ENCODE peak calls at places on chromosomes 11 and 22, in four cellular contexts. One of them, this sample, is unnamed.

GRCh38 chr11:122755409-122755808 is 82.9 kb upstream of the CRTAM start:
- DNase-seq in hippocampal formation: no peak
- DNase-seq in NCI-H460: no peak
- DNase-seq in AG09319: no peak
- DNase-seq in this sample: peak

GRCh38 chr11:28526406-28526751 is 418.2 kb downstream of the METTL15 start:
- DNase-seq in hippocampal formation: no peak
- DNase-seq in NCI-H460: peak
- DNase-seq in AG09319: no peak
- DNase-seq in this sample: peak

GRCh38 chr11:33376331-33377099 is 119.3 kb downstream of the HIPK3 start:
- DNase-seq in hippocampal formation: no peak
- DNase-seq in NCI-H460: no peak
- DNase-seq in AG09319: no peak
- DNase-seq in this sample: peak

GRCh38 chr11:125954123-125954944 is 8.5 kb downstream of the VSIG10L2 start:
- DNase-seq in hippocampal formation: no peak
- DNase-seq in NCI-H460: no peak
- DNase-seq in AG09319: no peak
- DNase-seq in this sample: no peak

GRCh38 chr11:133992121-133992520 is 35.4 kb upstream of the IGSF9B start:
- DNase-seq in hippocampal formation: no peak
- DNase-seq in NCI-H460: no peak
- DNase-seq in AG09319: no peak
- DNase-seq in this sample: no peak

GRCh38 chr11:7637447-7638157 is 35.7 kb downstream of the CYB5R2 start:
- DNase-seq in hippocampal formation: no peak
- DNase-seq in NCI-H460: no peak
- DNase-seq in AG09319: peak
- DNase-seq in this sample: peak

GRCh38 chr22:24516301-24516737 is 21.2 kb downstream of the UPB1 start:
- DNase-seq in hippocampal formation: no peak
- DNase-seq in NCI-H460: no peak
- DNase-seq in AG09319: peak
- DNase-seq in this sample: peak

GRCh38 chr22:36680038-36680437 is 23.5 kb downstream of the CACNG2 start:
- DNase-seq in hippocampal formation: no peak
- DNase-seq in NCI-H460: no peak
- DNase-seq in AG09319: no peak
- DNase-seq in this sample: no peak

GRCh38 chr11:65657426-65657825 is 5.3 kb downstream of the RELA start:
- DNase-seq in hippocampal formation: no peak
- DNase-seq in NCI-H460: no peak
- DNase-seq in AG09319: no peak
- DNase-seq in this sample: no peak

GRCh38 chr11:31355817-31356216 is 13.7 kb downstream of the DCDC1 start:
- DNase-seq in hippocampal formation: no peak
- DNase-seq in NCI-H460: no peak
- DNase-seq in AG09319: no peak
- DNase-seq in this sample: no peak

GRCh38 chr11:48242501-48242900 is 2.4 kb upstream of the OR4X2 start:
- DNase-seq in hippocampal formation: no peak
- DNase-seq in NCI-H460: no peak
- DNase-seq in AG09319: no peak
- DNase-seq in this sample: no peak

GRCh38 chr11:791658-792534 is 2.0 kb upstream of the CEND1 start:
- DNase-seq in hippocampal formation: no peak
- DNase-seq in NCI-H460: no peak
- DNase-seq in AG09319: no peak
- DNase-seq in this sample: no peak

GRCh38 chr11:17479284-17480214 is 2.9 kb upstream of the ABCC8 start:
- DNase-seq in hippocampal formation: peak
- DNase-seq in NCI-H460: peak
- DNase-seq in AG09319: no peak
- DNase-seq in this sample: peak

GRCh38 chr11:1084561-1085439 is 10.1 kb downstream of the MUC2 start:
- DNase-seq in hippocampal formation: no peak
- DNase-seq in NCI-H460: no peak
- DNase-seq in AG09319: no peak
- DNase-seq in this sample: no peak

GRCh38 chr11:120336641-120337132 is 474 bp downstream of the ARHGEF12 start:
- DNase-seq in hippocampal formation: no peak
- DNase-seq in NCI-H460: no peak
- DNase-seq in AG09319: no peak
- DNase-seq in this sample: no peak

GRCh38 chr11:43130616-43131015 is 181.2 kb upstream of the API5 start:
- DNase-seq in hippocampal formation: no peak
- DNase-seq in NCI-H460: no peak
- DNase-seq in AG09319: no peak
- DNase-seq in this sample: peak

GRCh38 chr22:21449531-21450319 is 17.5 kb upstream of the TMEM191C start:
- DNase-seq in hippocampal formation: no peak
- DNase-seq in NCI-H460: no peak
- DNase-seq in AG09319: no peak
- DNase-seq in this sample: no peak